ENCODE peak calls at places on chromosomes 3 and 15, in ten cellular contexts. Z is fibroblast of lung, A is cardiac muscle cell, X is tibial artery, E is endodermal cell, R is bronchial epithelial cell, I is sigmoid colon, O is GM12878, L is esophagus muscularis mucosa, Q is SK-N-SH. P is an unnamed sample. For H3K36me3, the result is how much of the 10 kb centered on the place peaks cover.

GRCh38 chr3:159260049-159260662 is 458.3 kb downstream of the MFSD1 start:
- DNase-seq in Z (peak), A (peak), X (no peak), E (peak), R (peak), I (no peak), O (no peak), L (no peak), Q (peak), P (peak)

GRCh38 chr3:10527295-10528016 is 22.1 kb upstream of the ATP2B2 start:
- DNase-seq in Z (no peak), A (no peak), X (no peak), E (peak), R (no peak), I (peak), O (no peak), L (no peak), Q (no peak), P (no peak)

GRCh38 chr15:91380114-91380513 is 280.1 kb downstream of the SV2B start:
- DNase-seq in Z (no peak), A (no peak), X (no peak), E (no peak), R (peak), I (no peak), O (no peak), L (no peak), Q (no peak), P (no peak)

GRCh38 chr15:39193611-39194010 is 387.3 kb upstream of the THBS1 start:
- DNase-seq in Z (no peak), A (no peak), X (no peak), E (no peak), R (no peak), I (no peak), O (no peak), L (no peak), Q (no peak), P (no peak)

GRCh38 chr3:126807795-126808194 is 103.8 kb downstream of the CHCHD6 start:
- DNase-seq in Z (peak), A (no peak), X (no peak), E (no peak), R (peak), I (no peak), O (no peak), L (no peak), Q (no peak), P (no peak)

GRCh38 chr15:96166223-96167200 is 164.0 kb upstream of the NR2F2 start:
- DNase-seq in Z (peak), A (no peak), X (no peak), E (no peak), R (no peak), I (no peak), O (no peak), L (no peak), Q (no peak), P (no peak)

GRCh38 chr3:131397889-131398288 is 16.3 kb downstream of the NUDT16 start:
- DNase-seq in Z (no peak), A (no peak), X (no peak), E (no peak), R (no peak), I (no peak), O (no peak), L (no peak), Q (no peak), P (no peak)

GRCh38 chr3:108806316-108806715 is 16.3 kb upstream of the TRAT1 start:
- DNase-seq in Z (no peak), A (no peak), X (no peak), E (no peak), R (no peak), I (no peak), O (no peak), L (no peak), Q (no peak), P (peak)

GRCh38 chr3:42516443-42516842 is 14.0 kb downstream of the VIPR1 start:
- DNase-seq in Z (no peak), A (no peak), X (no peak), E (no peak), R (peak), I (no peak), O (no peak), L (no peak), Q (no peak), P (peak)

GRCh38 chr15:27587810-27588209 is 511.3 kb downstream of the OCA2 start:
- DNase-seq in Z (no peak), A (no peak), X (no peak), E (peak), R (no peak), I (no peak), O (no peak), L (peak), Q (no peak), P (no peak)
- H3K4me3 ChIP-seq in Z (no peak), A (no peak), X (no peak), E (no peak), R (no peak), I (no peak), O (no peak), L (no peak), Q (no peak), P (no peak)

GRCh38 chr3:111901617-111902016 is 42.6 kb downstream of the PHLDB2 start:
- DNase-seq in Z (no peak), A (peak), X (no peak), E (no peak), R (no peak), I (no peak), O (no peak), L (no peak), Q (peak), P (no peak)
- H3K36me3 ChIP-seq in Z (under half), A (under half), X (under half), E (under half), R (under half), I (under half), O (under half), L (under half), Q (under half), P (under half)

DNA sequence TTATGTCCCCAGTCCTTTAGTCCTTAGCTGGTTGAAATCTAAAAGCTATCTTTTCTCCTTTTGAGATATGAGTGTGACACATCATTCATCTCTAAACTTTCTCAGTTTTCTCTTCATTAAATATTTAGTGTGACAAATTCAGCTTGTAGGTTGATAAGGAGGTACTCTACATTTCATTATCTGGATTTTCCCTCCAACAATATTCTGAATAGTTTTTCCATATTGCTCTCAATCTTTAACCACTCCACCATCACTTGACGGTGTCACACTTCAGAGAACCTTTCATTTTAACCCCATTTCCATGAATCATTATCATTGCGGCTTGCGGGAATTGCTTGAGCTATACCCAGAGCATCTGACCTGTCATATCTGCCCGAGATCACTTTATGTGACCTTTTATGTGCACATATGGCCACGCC is 16.1 kb upstream of the ATP8B4 start:
- DNase-seq in Z (peak), A (no peak), X (no peak), E (no peak), R (no peak), I (no peak), O (no peak), L (no peak), Q (no peak), P (no peak)
- H3K4me3 ChIP-seq in Z (no peak), A (no peak), X (no peak), E (no peak), R (no peak), I (no peak), O (no peak), L (no peak), Q (no peak), P (no peak)

GRCh38 chr3:30554317-30554690 is 52.1 kb upstream of the TGFBR2 start:
- DNase-seq in Z (no peak), A (no peak), X (no peak), E (no peak), R (no peak), I (no peak), O (no peak), L (no peak), Q (no peak), P (no peak)
- H3K36me3 ChIP-seq in Z (under half), A (under half), X (under half), E (under half), R (under half), I (under half), O (under half), L (under half), Q (under half), P (under half)

P was measured in small intestine.